ENCODE peak calls at places on chromosomes 16 and 17, in eight cellular contexts. W is left lung; L is CD8-positive, alpha-beta T cell; R is Panc1; S is stomach; H is K562; X is breast epithelium; U is sigmoid colon. O is an unnamed sample. For H3K36me3, the result is how much of the 10 kb centered on the place peaks cover.

GRCh38 chr17:80953471-80954315 is 37.9 kb upstream of the CHMP6 start:
- DNase-seq in X (no peak), U (peak), H (no peak), L (no peak), W (no peak), R (no peak), S (no peak), O (no peak)

GRCh38 chr17:74945543-74945942 is 9.8 kb downstream of the OTOP3 start:
- DNase-seq in S (no peak), R (no peak), L (no peak), W (no peak), U (no peak), X (no peak), H (no peak), O (peak)

GRCh38 chr17:17315142-17315821 is 12.1 kb downstream of the NT5M start:
- DNase-seq in R (no peak), U (no peak), W (no peak), H (no peak), L (no peak), S (peak), X (no peak), O (no peak)

GRCh38 chr17:55577687-55578086 is 66.4 kb upstream of the SMIM36 start:
- DNase-seq in U (no peak), H (no peak), L (no peak), X (no peak), S (no peak), R (no peak), W (peak), O (peak)

GRCh38 chr16:56682703-56683397 is 580 bp downstream of the MT1X start:
- DNase-seq in L (no peak), X (no peak), S (no peak), U (peak), R (no peak), H (no peak), W (no peak), O (no peak)

GRCh38 chr17:77681820-77682219 is 276.7 kb upstream of the TNRC6C start:
- DNase-seq in U (peak), S (peak), H (no peak), W (no peak), L (no peak), X (no peak), R (no peak), O (no peak)

GRCh38 chr16:4494746-4495490 is 18.7 kb downstream of the HMOX2 start:
- DNase-seq in S (no peak), H (no peak), X (no peak), U (no peak), W (no peak), L (no peak), R (no peak), O (no peak)

GRCh38 chr17:45315583-45316270 is 1.1 kb downstream of the MAP3K14 start:
- DNase-seq in U (no peak), H (no peak), W (no peak), L (no peak), R (no peak), S (no peak), X (no peak), O (no peak)

GRCh38 chr16:57301126-57301817 is 16.8 kb upstream of the PLLP start:
- DNase-seq in W (no peak), U (peak), L (no peak), X (no peak), H (no peak), S (no peak), R (no peak), O (no peak)

GRCh38 chr16:180101-180920 is at the start of gene HBQ1:
- DNase-seq in R (no peak), X (no peak), S (no peak), L (peak), H (peak), U (no peak), W (no peak), O (peak)
- TF ChIP-seq CTCF in R (peak), X (no peak), S (no peak), L (peak), H (peak), U (no peak), W (no peak), O (no peak)

GRCh38 chr17:58002154-58002553 is 4.9 kb downstream of the SRSF1 start:
- DNase-seq in W (no peak), X (no peak), U (no peak), R (no peak), H (no peak), L (no peak), S (no peak), O (no peak)

GRCh38 chr17:58001461-58002124 is 5.5 kb downstream of the SRSF1 start:
- DNase-seq in X (no peak), W (no peak), L (no peak), S (no peak), U (no peak), R (no peak), H (no peak), O (no peak)

GRCh38 chr17:58002558-58002957 is 4.5 kb downstream of the SRSF1 start:
- DNase-seq in H (no peak), L (no peak), R (no peak), W (no peak), S (no peak), U (no peak), X (no peak), O (no peak)

GRCh38 chr17:58004060-58004459 is 3.0 kb downstream of the SRSF1 start:
- DNase-seq in X (no peak), H (no peak), L (no peak), R (no peak), W (no peak), U (no peak), S (no peak), O (no peak)

GRCh38 chr17:58002973-58003372 is 4.1 kb downstream of the SRSF1 start:
- DNase-seq in R (no peak), H (no peak), S (no peak), X (no peak), U (no peak), L (no peak), W (no peak), O (no peak)
- H3K36me3 ChIP-seq in R (half or more), H (half or more), S (half or more), X (under half), U (under half), L (under half), W (under half), O (under half)

DNA sequence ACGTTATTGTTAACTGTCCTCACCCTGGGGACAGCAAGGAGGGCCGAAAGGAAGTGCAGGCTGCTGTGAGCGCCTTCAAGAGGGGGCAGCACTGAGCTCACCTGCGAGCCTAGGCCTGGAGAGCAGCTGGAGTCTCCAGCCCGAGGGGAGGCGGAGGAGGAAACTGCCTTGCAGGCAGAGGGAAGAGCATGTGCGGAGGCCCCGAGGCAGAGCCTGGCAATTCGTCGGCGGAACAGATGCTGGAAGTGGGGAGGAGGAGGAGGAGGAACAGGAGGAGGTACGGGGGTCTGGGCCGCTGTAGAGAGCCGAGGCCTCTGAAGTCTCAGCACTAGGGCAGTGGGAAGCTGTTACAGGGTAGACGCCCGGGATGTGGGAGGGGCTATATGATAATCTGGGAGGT is 49.6 kb upstream of the PLCG2 start:
- DNase-seq in U (no peak), X (no peak), H (no peak), W (no peak), R (no peak), L (no peak), S (no peak), O (no peak)
- TF ChIP-seq CTCF in U (no peak), X (no peak), H (no peak), W (no peak), R (no peak), L (no peak), S (no peak), O (no peak)

GRCh38 chr17:82772026-82772425 is 20.2 kb downstream of the TBCD start:
- DNase-seq in W (peak), S (peak), H (no peak), L (no peak), R (no peak), U (no peak), X (no peak), O (no peak)

GRCh38 chr17:82780195-82780594 is 28.3 kb downstream of the TBCD start:
- DNase-seq in X (no peak), S (no peak), U (no peak), L (no peak), H (no peak), R (no peak), W (no peak), O (no peak)

GRCh38 chr17:82775033-82775823 is 23.4 kb downstream of the TBCD start:
- DNase-seq in S (peak), U (peak), L (peak), W (peak), H (peak), X (no peak), R (no peak), O (no peak)

GRCh38 chr17:82779541-82779940 is 27.7 kb downstream of the TBCD start:
- DNase-seq in W (no peak), S (no peak), X (no peak), R (no peak), L (no peak), H (no peak), U (no peak), O (no peak)

DNA sequence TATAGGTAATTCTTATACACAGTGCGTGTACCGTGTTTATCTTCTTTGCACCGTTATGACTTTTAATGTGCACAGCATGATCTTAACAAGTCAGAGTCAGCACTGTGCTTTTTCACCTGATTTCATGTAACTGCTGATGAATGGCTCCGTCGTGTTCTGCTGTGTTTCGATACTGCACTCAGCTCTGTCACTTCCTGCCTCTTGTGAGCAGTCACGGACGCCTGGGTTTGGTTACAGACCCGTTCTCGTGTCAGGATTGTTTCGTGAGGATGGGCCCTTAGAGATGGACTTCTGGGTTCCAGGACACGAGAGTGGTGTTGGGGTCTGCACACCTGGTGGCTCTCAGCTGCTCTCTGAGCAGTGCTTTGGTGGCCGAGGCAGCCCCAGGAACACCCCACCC is 24.6 kb downstream of the TBCD start:
- DNase-seq in W (no peak), L (no peak), H (no peak), X (no peak), S (no peak), U (no peak), R (no peak), O (no peak)
- H3K36me3 ChIP-seq in W (under half), L (under half), H (under half), X (under half), S (under half), U (under half), R (under half), O (under half)

GRCh38 chr17:29565643-29566472 is 979 bp downstream of the ABHD15 start:
- DNase-seq in S (peak), U (peak), R (no peak), W (peak), L (peak), H (no peak), X (no peak), O (peak)
- TF ChIP-seq CTCF in S (no peak), U (no peak), R (peak), W (no peak), L (no peak), H (no peak), X (no peak), O (peak)

O was measured in GM06990.